ENCODE peak calls at places on chromosome X, in six cellular contexts. One of them, this sample, is unnamed.

GRCh38 chrX:24498181-24498580 is 33.1 kb downstream of the PDK3 start:
- DNase-seq in AG10803: peak; percentile 0
- DNase-seq in ovary: no peak
- DNase-seq in activated CD8-positive, alpha-beta memory T cell treated with anti-CD3 and anti-CD28 coated beads for 1 hour: no peak
- DNase-seq in ELF-1: peak; percentile 44
- DNase-seq in T-helper 1 cell: peak; percentile 14
- DNase-seq in this sample: no peak

GRCh38 chrX:20189171-20189570 is 47.5 kb upstream of the EIF1AX start:
- DNase-seq in AG10803: no peak
- DNase-seq in ovary: no peak
- DNase-seq in activated CD8-positive, alpha-beta memory T cell treated with anti-CD3 and anti-CD28 coated beads for 1 hour: no peak
- DNase-seq in ELF-1: no peak
- DNase-seq in T-helper 1 cell: no peak
- DNase-seq in this sample: no peak

GRCh38 chrX:63186137-63186536 is 165.0 kb downstream of the SPIN4 start:
- DNase-seq in AG10803: no peak
- DNase-seq in ovary: no peak
- DNase-seq in activated CD8-positive, alpha-beta memory T cell treated with anti-CD3 and anti-CD28 coated beads for 1 hour: no peak
- DNase-seq in ELF-1: no peak
- DNase-seq in T-helper 1 cell: no peak
- DNase-seq in this sample: no peak

GRCh38 chrX:19640693-19641374 is 125.5 kb upstream of the MAP3K15 start:
- DNase-seq in AG10803: peak; percentile 35
- DNase-seq in ovary: peak; percentile 20
- DNase-seq in activated CD8-positive, alpha-beta memory T cell treated with anti-CD3 and anti-CD28 coated beads for 1 hour: no peak
- DNase-seq in ELF-1: no peak
- DNase-seq in T-helper 1 cell: no peak
- DNase-seq in this sample: no peak

GRCh38 chrX:7420712-7421111 is 272.8 kb upstream of the PUDP start:
- DNase-seq in AG10803: no peak
- DNase-seq in ovary: no peak
- DNase-seq in activated CD8-positive, alpha-beta memory T cell treated with anti-CD3 and anti-CD28 coated beads for 1 hour: no peak
- DNase-seq in ELF-1: no peak
- DNase-seq in T-helper 1 cell: no peak
- DNase-seq in this sample: no peak

GRCh38 chrX:106698693-106699092 is 27.8 kb upstream of the RNF128 start:
- DNase-seq in AG10803: peak; percentile 21
- DNase-seq in ovary: no peak
- DNase-seq in activated CD8-positive, alpha-beta memory T cell treated with anti-CD3 and anti-CD28 coated beads for 1 hour: no peak
- DNase-seq in ELF-1: no peak
- DNase-seq in T-helper 1 cell: no peak
- DNase-seq in this sample: peak; percentile 27

GRCh38 chrX:105837227-105837626 is 14.9 kb downstream of the NRK start:
- DNase-seq in AG10803: peak; percentile 16
- DNase-seq in ovary: peak; percentile 78
- DNase-seq in activated CD8-positive, alpha-beta memory T cell treated with anti-CD3 and anti-CD28 coated beads for 1 hour: no peak
- DNase-seq in ELF-1: no peak
- DNase-seq in T-helper 1 cell: no peak
- DNase-seq in this sample: peak; percentile 94

GRCh38 chrX:19867411-19867732 is 20.0 kb downstream of the SH3KBP1 start:
- DNase-seq in AG10803: peak; percentile 67
- DNase-seq in ovary: no peak
- DNase-seq in activated CD8-positive, alpha-beta memory T cell treated with anti-CD3 and anti-CD28 coated beads for 1 hour: no peak
- DNase-seq in ELF-1: no peak
- DNase-seq in T-helper 1 cell: no peak
- DNase-seq in this sample: no peak

GRCh38 chrX:43975747-43976146 is 2.6 kb upstream of the NDP start:
- DNase-seq in AG10803: no peak
- DNase-seq in ovary: no peak
- DNase-seq in activated CD8-positive, alpha-beta memory T cell treated with anti-CD3 and anti-CD28 coated beads for 1 hour: no peak
- DNase-seq in ELF-1: no peak
- DNase-seq in T-helper 1 cell: no peak
- DNase-seq in this sample: no peak

GRCh38 chrX:110699109-110699508 is 96.5 kb downstream of the CHRDL1 start:
- DNase-seq in AG10803: no peak
- DNase-seq in ovary: no peak
- DNase-seq in activated CD8-positive, alpha-beta memory T cell treated with anti-CD3 and anti-CD28 coated beads for 1 hour: no peak
- DNase-seq in ELF-1: no peak
- DNase-seq in T-helper 1 cell: no peak
- DNase-seq in this sample: peak; percentile 38

GRCh38 chrX:43808231-43808630 is 74.0 kb downstream of the MAOB start:
- DNase-seq in AG10803: no peak
- DNase-seq in ovary: no peak
- DNase-seq in activated CD8-positive, alpha-beta memory T cell treated with anti-CD3 and anti-CD28 coated beads for 1 hour: no peak
- DNase-seq in ELF-1: no peak
- DNase-seq in T-helper 1 cell: no peak
- DNase-seq in this sample: peak; percentile 19

GRCh38 chrX:39896951-39897740 is 200.6 kb downstream of the BCOR start:
- DNase-seq in AG10803: peak; percentile 86
- DNase-seq in ovary: peak; percentile 56
- DNase-seq in activated CD8-positive, alpha-beta memory T cell treated with anti-CD3 and anti-CD28 coated beads for 1 hour: no peak
- DNase-seq in ELF-1: peak; percentile 94
- DNase-seq in T-helper 1 cell: no peak
- DNase-seq in this sample: peak; percentile 74

GRCh38 chrX:51931761-51932160 is 38.3 kb downstream of the MAGED1 start:
- DNase-seq in AG10803: peak; percentile 71
- DNase-seq in ovary: no peak
- DNase-seq in activated CD8-positive, alpha-beta memory T cell treated with anti-CD3 and anti-CD28 coated beads for 1 hour: no peak
- DNase-seq in ELF-1: no peak
- DNase-seq in T-helper 1 cell: no peak
- DNase-seq in this sample: no peak

GRCh38 chrX:151753313-151754041 is 18.9 kb downstream of the CNGA2 start:
- DNase-seq in AG10803: peak; percentile 52
- DNase-seq in ovary: peak; percentile 50
- DNase-seq in activated CD8-positive, alpha-beta memory T cell treated with anti-CD3 and anti-CD28 coated beads for 1 hour: no peak
- DNase-seq in ELF-1: peak; percentile 90
- DNase-seq in T-helper 1 cell: no peak
- DNase-seq in this sample: peak; percentile 8

GRCh38 chrX:40100141-40100536 is 2.4 kb upstream of the BCOR start:
- DNase-seq in AG10803: no peak
- DNase-seq in ovary: peak; percentile 56
- DNase-seq in activated CD8-positive, alpha-beta memory T cell treated with anti-CD3 and anti-CD28 coated beads for 1 hour: no peak
- DNase-seq in ELF-1: peak; percentile 81
- DNase-seq in T-helper 1 cell: no peak
- DNase-seq in this sample: peak; percentile 49

GRCh38 chrX:9781941-9782340 is 4.3 kb upstream of the SHROOM2 start:
- DNase-seq in AG10803: no peak
- DNase-seq in ovary: no peak
- DNase-seq in activated CD8-positive, alpha-beta memory T cell treated with anti-CD3 and anti-CD28 coated beads for 1 hour: no peak
- DNase-seq in ELF-1: no peak
- DNase-seq in T-helper 1 cell: no peak
- DNase-seq in this sample: no peak

GRCh38 chrX:107549504-107549903 is 78.8 kb upstream of the PRPS1 start:
- DNase-seq in AG10803: no peak
- DNase-seq in ovary: no peak
- DNase-seq in activated CD8-positive, alpha-beta memory T cell treated with anti-CD3 and anti-CD28 coated beads for 1 hour: no peak
- DNase-seq in ELF-1: peak; percentile 58
- DNase-seq in T-helper 1 cell: no peak
- DNase-seq in this sample: no peak

GRCh38 chrX:96432647-96433046 is 252.0 kb upstream of the DIAPH2 start:
- DNase-seq in AG10803: peak; percentile 28
- DNase-seq in ovary: no peak
- DNase-seq in activated CD8-positive, alpha-beta memory T cell treated with anti-CD3 and anti-CD28 coated beads for 1 hour: no peak
- DNase-seq in ELF-1: no peak
- DNase-seq in T-helper 1 cell: no peak
- DNase-seq in this sample: peak; percentile 54

GRCh38 chrX:50765986-50766385 is 48.0 kb downstream of the SHROOM4 start:
- DNase-seq in AG10803: no peak
- DNase-seq in ovary: no peak
- DNase-seq in activated CD8-positive, alpha-beta memory T cell treated with anti-CD3 and anti-CD28 coated beads for 1 hour: no peak
- DNase-seq in ELF-1: no peak
- DNase-seq in T-helper 1 cell: no peak
- DNase-seq in this sample: no peak

GRCh38 chrX:68045008-68045577 is 388.2 kb downstream of the OPHN1 start:
- DNase-seq in AG10803: peak; percentile 19
- DNase-seq in ovary: no peak
- DNase-seq in activated CD8-positive, alpha-beta memory T cell treated with anti-CD3 and anti-CD28 coated beads for 1 hour: no peak
- DNase-seq in ELF-1: no peak
- DNase-seq in T-helper 1 cell: no peak
- DNase-seq in this sample: no peak

GRCh38 chrX:36431819-36432218 is 512.3 kb downstream of the CFAP47 start:
- DNase-seq in AG10803: no peak
- DNase-seq in ovary: no peak
- DNase-seq in activated CD8-positive, alpha-beta memory T cell treated with anti-CD3 and anti-CD28 coated beads for 1 hour: no peak
- DNase-seq in ELF-1: no peak
- DNase-seq in T-helper 1 cell: no peak
- DNase-seq in this sample: peak; percentile 38

GRCh38 chrX:41472231-41472815 is 25.2 kb downstream of the NYX start:
- DNase-seq in AG10803: no peak
- DNase-seq in ovary: no peak
- DNase-seq in activated CD8-positive, alpha-beta memory T cell treated with anti-CD3 and anti-CD28 coated beads for 1 hour: no peak
- DNase-seq in ELF-1: peak; percentile 88
- DNase-seq in T-helper 1 cell: no peak
- DNase-seq in this sample: peak; percentile 77

GRCh38 chrX:106039920-106040319 is 1.4 kb upstream of the SERPINA7 start:
- DNase-seq in AG10803: no peak
- DNase-seq in ovary: peak; percentile 8
- DNase-seq in activated CD8-positive, alpha-beta memory T cell treated with anti-CD3 and anti-CD28 coated beads for 1 hour: no peak
- DNase-seq in ELF-1: peak; percentile 22
- DNase-seq in T-helper 1 cell: no peak
- DNase-seq in this sample: peak; percentile 21

GRCh38 chrX:19332983-19333382 is 10.7 kb upstream of the PDHA1 start:
- DNase-seq in AG10803: peak; percentile 27
- DNase-seq in ovary: peak; percentile 22
- DNase-seq in activated CD8-positive, alpha-beta memory T cell treated with anti-CD3 and anti-CD28 coated beads for 1 hour: no peak
- DNase-seq in ELF-1: peak; percentile 22
- DNase-seq in T-helper 1 cell: no peak
- DNase-seq in this sample: no peak

GRCh38 chrX:129227376-129227775 is 295.9 kb downstream of the SMARCA1 start:
- DNase-seq in AG10803: no peak
- DNase-seq in ovary: no peak
- DNase-seq in activated CD8-positive, alpha-beta memory T cell treated with anti-CD3 and anti-CD28 coated beads for 1 hour: no peak
- DNase-seq in ELF-1: no peak
- DNase-seq in T-helper 1 cell: no peak
- DNase-seq in this sample: no peak

GRCh38 chrX:6941041-6941440 is 206.5 kb upstream of the STS start:
- DNase-seq in AG10803: no peak
- DNase-seq in ovary: no peak
- DNase-seq in activated CD8-positive, alpha-beta memory T cell treated with anti-CD3 and anti-CD28 coated beads for 1 hour: no peak
- DNase-seq in ELF-1: no peak
- DNase-seq in T-helper 1 cell: no peak
- DNase-seq in this sample: peak; percentile 26

GRCh38 chrX:123357941-123358340 is 173.9 kb downstream of the GRIA3 start:
- DNase-seq in AG10803: no peak
- DNase-seq in ovary: no peak
- DNase-seq in activated CD8-positive, alpha-beta memory T cell treated with anti-CD3 and anti-CD28 coated beads for 1 hour: no peak
- DNase-seq in ELF-1: no peak
- DNase-seq in T-helper 1 cell: no peak
- DNase-seq in this sample: no peak

GRCh38 chrX:119552508-119552907 is 12.7 kb downstream of the STEEP1 start:
- DNase-seq in AG10803: peak; percentile 61
- DNase-seq in ovary: no peak
- DNase-seq in activated CD8-positive, alpha-beta memory T cell treated with anti-CD3 and anti-CD28 coated beads for 1 hour: no peak
- DNase-seq in ELF-1: no peak
- DNase-seq in T-helper 1 cell: no peak
- DNase-seq in this sample: no peak

GRCh38 chrX:120453985-120454384 is 15.1 kb downstream of the LAMP2 start:
- DNase-seq in AG10803: no peak
- DNase-seq in ovary: no peak
- DNase-seq in activated CD8-positive, alpha-beta memory T cell treated with anti-CD3 and anti-CD28 coated beads for 1 hour: no peak
- DNase-seq in ELF-1: no peak
- DNase-seq in T-helper 1 cell: no peak
- DNase-seq in this sample: no peak